ENCODE peak calls at places on chromosome 14, in four cellular contexts. One of them, this sample, is unnamed. For H3K9me3 and H3K4me1, the result is how much of the 10 kb centered on the place peaks cover.

GRCh38 chr14:20730921-20731320 is 14.8 kb upstream of the EDDM3A start:
- DNase-seq in left ventricle myocardium inferior: no peak
- DNase-seq in MM.1S: no peak
- DNase-seq in CD8-positive, alpha-beta memory T cell: no peak
- DNase-seq in this sample: no peak

GRCh38 chr14:79161576-79161975 is 991.4 kb downstream of the NRXN3 start:
- DNase-seq in CD8-positive, alpha-beta memory T cell: no peak
- DNase-seq in left ventricle myocardium inferior: no peak
- DNase-seq in MM.1S: no peak
- DNase-seq in this sample: no peak

GRCh38 chr14:70822706-70823185 is 13.4 kb upstream of the MAP3K9 start:
- DNase-seq in MM.1S: peak
- DNase-seq in CD8-positive, alpha-beta memory T cell: no peak
- DNase-seq in left ventricle myocardium inferior: peak
- DNase-seq in this sample: no peak

GRCh38 chr14:99479903-99480855 is 480 bp downstream of the SETD3 start:
- DNase-seq in CD8-positive, alpha-beta memory T cell: peak
- DNase-seq in left ventricle myocardium inferior: peak
- DNase-seq in MM.1S: no peak
- DNase-seq in this sample: peak

GRCh38 chr14:36657409-36658090 is 4.1 kb upstream of the PAX9 start:
- DNase-seq in MM.1S: no peak
- DNase-seq in left ventricle myocardium inferior: no peak
- DNase-seq in CD8-positive, alpha-beta memory T cell: no peak
- DNase-seq in this sample: no peak

GRCh38 chr14:102187044-102187443 is 47.3 kb downstream of the WDR20 start:
- DNase-seq in CD8-positive, alpha-beta memory T cell: no peak
- DNase-seq in left ventricle myocardium inferior: no peak
- DNase-seq in MM.1S: no peak
- DNase-seq in this sample: no peak

GRCh38 chr14:101077511-101078074 is 174.1 kb upstream of the RTL1 start:
- DNase-seq in left ventricle myocardium inferior: no peak
- DNase-seq in CD8-positive, alpha-beta memory T cell: no peak
- DNase-seq in MM.1S: no peak
- DNase-seq in this sample: peak

GRCh38 chr14:86462193-86462592 is 932.2 kb downstream of the FLRT2 start:
- DNase-seq in MM.1S: peak
- DNase-seq in CD8-positive, alpha-beta memory T cell: no peak
- DNase-seq in left ventricle myocardium inferior: no peak
- DNase-seq in this sample: no peak

GRCh38 chr14:49621114-49621881 is 699 bp downstream of the MGAT2 start:
- DNase-seq in left ventricle myocardium inferior: peak
- DNase-seq in CD8-positive, alpha-beta memory T cell: peak
- DNase-seq in MM.1S: peak
- DNase-seq in this sample: peak

GRCh38 chr14:71497645-71498086 is 434.6 kb upstream of the RGS6 start:
- DNase-seq in CD8-positive, alpha-beta memory T cell: no peak
- DNase-seq in left ventricle myocardium inferior: no peak
- DNase-seq in MM.1S: peak
- DNase-seq in this sample: no peak

GRCh38 chr14:28294834-28295440 is 471.6 kb upstream of the FOXG1 start:
- DNase-seq in CD8-positive, alpha-beta memory T cell: no peak
- DNase-seq in MM.1S: peak
- DNase-seq in left ventricle myocardium inferior: no peak
- DNase-seq in this sample: no peak

GRCh38 chr14:59461891-59462290 is 3.3 kb downstream of the GPR135 start:
- DNase-seq in CD8-positive, alpha-beta memory T cell: no peak
- DNase-seq in left ventricle myocardium inferior: no peak
- DNase-seq in MM.1S: no peak
- DNase-seq in this sample: no peak

GRCh38 chr14:21093769-21094681 is 4.4 kb downstream of the ZNF219 start:
- DNase-seq in left ventricle myocardium inferior: no peak
- DNase-seq in CD8-positive, alpha-beta memory T cell: no peak
- DNase-seq in MM.1S: no peak
- DNase-seq in this sample: no peak

GRCh38 chr14:23160924-23161522 is 22.4 kb downstream of the SLC7A8 start:
- DNase-seq in left ventricle myocardium inferior: no peak
- DNase-seq in CD8-positive, alpha-beta memory T cell: no peak
- DNase-seq in MM.1S: no peak
- DNase-seq in this sample: no peak

GRCh38 chr14:24277606-24278321 is 6.4 kb upstream of the RABGGTA start:
- DNase-seq in CD8-positive, alpha-beta memory T cell: no peak
- DNase-seq in left ventricle myocardium inferior: peak
- DNase-seq in MM.1S: no peak
- DNase-seq in this sample: no peak

GRCh38 chr14:77498120-77498979 is at the start of gene ISM2:
- DNase-seq in MM.1S: peak
- DNase-seq in CD8-positive, alpha-beta memory T cell: peak
- DNase-seq in left ventricle myocardium inferior: peak
- DNase-seq in this sample: no peak

DNA sequence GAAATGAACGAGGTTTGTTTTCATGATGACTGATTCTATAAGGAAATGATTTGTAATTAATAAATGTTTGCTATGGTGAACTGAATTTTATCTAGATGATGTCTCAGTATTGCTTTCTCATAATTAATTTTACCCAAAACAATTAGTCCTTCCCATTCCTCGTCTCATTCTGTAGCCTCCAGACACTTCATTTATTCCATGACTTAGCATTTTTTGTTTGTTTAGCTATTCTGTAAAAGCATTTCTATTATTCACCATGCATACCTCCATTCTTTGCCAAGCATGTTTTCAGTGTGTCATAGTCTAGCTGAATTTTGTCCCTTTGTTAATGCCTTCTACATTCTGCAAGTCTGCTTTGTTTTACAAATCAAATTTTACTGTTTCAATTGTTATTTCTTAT is 137.4 kb upstream of the RPL10L start:
- DNase-seq in CD8-positive, alpha-beta memory T cell: no peak
- DNase-seq in MM.1S: no peak
- DNase-seq in left ventricle myocardium inferior: no peak
- DNase-seq in this sample: no peak
- H3K9me3 ChIP-seq in CD8-positive, alpha-beta memory T cell: under half
- H3K9me3 ChIP-seq in MM.1S: under half
- H3K9me3 ChIP-seq in left ventricle myocardium inferior: under half
- H3K9me3 ChIP-seq in this sample: under half

GRCh38 chr14:75139185-75139584 is 12.3 kb upstream of the NEK9 start:
- DNase-seq in CD8-positive, alpha-beta memory T cell: no peak
- DNase-seq in MM.1S: no peak
- DNase-seq in left ventricle myocardium inferior: no peak
- DNase-seq in this sample: no peak
- H3K4me1 ChIP-seq in CD8-positive, alpha-beta memory T cell: under half
- H3K4me1 ChIP-seq in MM.1S: under half
- H3K4me1 ChIP-seq in left ventricle myocardium inferior: under half
- H3K4me1 ChIP-seq in this sample: under half

DNA sequence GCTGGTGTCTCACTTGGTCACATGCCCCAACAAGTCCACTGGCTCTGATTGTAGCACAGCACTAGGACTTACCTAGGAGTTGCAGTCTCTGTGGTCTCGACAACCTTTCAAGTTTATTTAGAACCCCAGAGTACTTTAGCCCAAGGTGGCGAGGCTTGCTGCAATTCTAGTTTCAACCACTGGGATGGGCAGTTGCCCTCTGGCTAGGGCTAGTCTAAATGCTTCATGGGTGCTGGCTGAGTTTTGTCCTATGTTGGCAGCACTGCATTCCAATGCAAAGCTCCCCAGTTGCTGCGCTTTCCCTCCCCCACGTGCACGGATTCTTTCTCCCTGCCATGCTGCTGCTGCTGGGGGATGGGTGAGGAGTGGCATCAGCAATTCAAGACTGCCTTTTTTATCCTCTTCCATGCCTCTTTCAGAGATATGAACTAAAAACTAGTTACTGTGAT is 207.9 kb downstream of the SYNE2 start:
- DNase-seq in CD8-positive, alpha-beta memory T cell: no peak
- DNase-seq in MM.1S: peak
- DNase-seq in left ventricle myocardium inferior: no peak
- DNase-seq in this sample: no peak
- H3K9me3 ChIP-seq in CD8-positive, alpha-beta memory T cell: under half
- H3K9me3 ChIP-seq in MM.1S: under half
- H3K9me3 ChIP-seq in left ventricle myocardium inferior: under half
- H3K9me3 ChIP-seq in this sample: under half

GRCh38 chr14:55583942-55584468 is 4.0 kb downstream of the KTN1 start:
- DNase-seq in CD8-positive, alpha-beta memory T cell: no peak
- DNase-seq in MM.1S: no peak
- DNase-seq in left ventricle myocardium inferior: no peak
- DNase-seq in this sample: no peak
- H3K4me1 ChIP-seq in CD8-positive, alpha-beta memory T cell: half or more
- H3K4me1 ChIP-seq in MM.1S: under half
- H3K4me1 ChIP-seq in left ventricle myocardium inferior: half or more
- H3K4me1 ChIP-seq in this sample: half or more

GRCh38 chr14:42909659-42910058 is 1303.0 kb downstream of the LRFN5 start:
- DNase-seq in CD8-positive, alpha-beta memory T cell: no peak
- DNase-seq in left ventricle myocardium inferior: no peak
- DNase-seq in MM.1S: no peak
- DNase-seq in this sample: no peak
- H3K9me3 ChIP-seq in CD8-positive, alpha-beta memory T cell: under half
- H3K9me3 ChIP-seq in left ventricle myocardium inferior: under half
- H3K9me3 ChIP-seq in MM.1S: under half
- H3K9me3 ChIP-seq in this sample: under half

DNA sequence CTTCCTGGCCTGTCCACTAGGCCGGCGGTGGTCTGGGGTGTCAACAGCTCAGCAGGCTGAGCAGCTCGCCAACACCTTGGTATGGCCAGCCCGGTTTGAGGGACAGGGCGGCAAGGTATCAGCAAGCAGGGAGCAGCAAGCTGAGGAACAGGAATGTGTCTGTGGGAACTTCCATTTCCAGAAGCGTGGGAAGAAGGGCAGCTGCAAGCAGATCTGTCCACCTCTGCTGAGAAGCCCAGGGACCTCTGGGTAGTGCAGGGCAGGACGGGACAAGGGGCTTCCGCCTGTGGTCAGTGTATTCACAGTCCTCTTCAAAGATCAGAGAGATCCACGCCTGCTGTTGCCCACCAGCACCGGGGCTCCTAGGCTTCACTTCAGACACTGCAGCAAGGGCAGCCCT is 36.0 kb downstream of the ACTN1 start:
- DNase-seq in left ventricle myocardium inferior: no peak
- DNase-seq in CD8-positive, alpha-beta memory T cell: no peak
- DNase-seq in MM.1S: no peak
- DNase-seq in this sample: no peak
- H3K4me1 ChIP-seq in left ventricle myocardium inferior: half or more
- H3K4me1 ChIP-seq in CD8-positive, alpha-beta memory T cell: half or more
- H3K4me1 ChIP-seq in MM.1S: under half
- H3K4me1 ChIP-seq in this sample: half or more

GRCh38 chr14:105836730-105837129 is 310.3 kb downstream of the TMEM121 start:
- DNase-seq in left ventricle myocardium inferior: no peak
- DNase-seq in CD8-positive, alpha-beta memory T cell: no peak
- DNase-seq in MM.1S: no peak
- DNase-seq in this sample: no peak
- H3K9me3 ChIP-seq in left ventricle myocardium inferior: under half
- H3K9me3 ChIP-seq in CD8-positive, alpha-beta memory T cell: under half
- H3K9me3 ChIP-seq in MM.1S: under half
- H3K9me3 ChIP-seq in this sample: under half

DNA sequence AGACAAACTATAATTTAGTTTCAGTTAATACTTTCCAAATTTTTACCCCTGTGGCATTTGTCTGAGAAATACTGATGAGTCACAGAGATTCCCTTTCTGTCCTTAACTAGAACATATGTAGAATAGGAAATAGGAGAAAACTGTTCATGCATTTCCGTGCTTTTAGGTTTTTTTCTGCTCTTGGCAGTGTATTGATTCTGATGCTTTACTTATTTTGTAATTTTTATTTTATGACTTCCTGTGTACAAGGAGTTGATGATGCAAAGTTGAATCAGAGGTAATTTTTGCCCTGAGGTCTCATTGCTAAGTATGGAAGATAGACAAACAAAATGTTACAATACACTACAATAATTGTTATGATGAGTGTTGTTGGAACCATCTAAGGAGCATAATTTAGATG is 23.1 kb downstream of the MNAT1 start:
- DNase-seq in left ventricle myocardium inferior: no peak
- DNase-seq in MM.1S: no peak
- DNase-seq in CD8-positive, alpha-beta memory T cell: no peak
- DNase-seq in this sample: no peak
- H3K4me1 ChIP-seq in left ventricle myocardium inferior: under half
- H3K4me1 ChIP-seq in MM.1S: under half
- H3K4me1 ChIP-seq in CD8-positive, alpha-beta memory T cell: under half
- H3K4me1 ChIP-seq in this sample: under half

DNA sequence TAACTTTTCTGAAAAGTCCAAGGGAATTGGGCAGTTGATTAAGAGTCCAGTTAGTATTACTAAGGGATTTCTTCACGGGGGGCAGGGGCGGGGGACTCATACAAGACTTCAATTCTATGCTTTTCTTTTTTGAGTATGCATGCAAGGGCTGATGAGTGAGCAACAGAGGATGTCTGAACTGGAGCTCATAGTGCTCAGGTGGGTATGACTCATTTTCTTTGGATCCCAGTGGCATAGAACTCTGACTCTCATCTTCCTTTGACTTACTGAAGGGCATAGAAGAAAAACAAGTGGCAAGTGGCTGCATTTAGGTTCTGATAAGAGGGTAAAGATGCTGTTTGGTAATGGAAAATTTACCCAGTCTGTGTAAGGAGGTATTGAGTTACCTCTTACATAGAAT is 749.2 kb downstream of the NOVA1 start:
- DNase-seq in CD8-positive, alpha-beta memory T cell: no peak
- DNase-seq in left ventricle myocardium inferior: no peak
- DNase-seq in MM.1S: no peak
- DNase-seq in this sample: no peak
- H3K9me3 ChIP-seq in CD8-positive, alpha-beta memory T cell: under half
- H3K9me3 ChIP-seq in left ventricle myocardium inferior: under half
- H3K9me3 ChIP-seq in MM.1S: under half
- H3K9me3 ChIP-seq in this sample: under half

GRCh38 chr14:69701269-69701668 is 65.7 kb upstream of the SRSF5 start:
- DNase-seq in CD8-positive, alpha-beta memory T cell: no peak
- DNase-seq in left ventricle myocardium inferior: no peak
- DNase-seq in MM.1S: no peak
- DNase-seq in this sample: no peak

GRCh38 chr14:69700609-69701008 is 66.3 kb upstream of the SRSF5 start:
- DNase-seq in MM.1S: no peak
- DNase-seq in left ventricle myocardium inferior: no peak
- DNase-seq in CD8-positive, alpha-beta memory T cell: no peak
- DNase-seq in this sample: no peak

GRCh38 chr14:69701857-69702256 is 65.1 kb upstream of the SRSF5 start:
- DNase-seq in CD8-positive, alpha-beta memory T cell: no peak
- DNase-seq in left ventricle myocardium inferior: no peak
- DNase-seq in MM.1S: peak
- DNase-seq in this sample: no peak

GRCh38 chr14:69698572-69698971 is 68.4 kb upstream of the SRSF5 start:
- DNase-seq in MM.1S: no peak
- DNase-seq in CD8-positive, alpha-beta memory T cell: no peak
- DNase-seq in left ventricle myocardium inferior: no peak
- DNase-seq in this sample: no peak

DNA sequence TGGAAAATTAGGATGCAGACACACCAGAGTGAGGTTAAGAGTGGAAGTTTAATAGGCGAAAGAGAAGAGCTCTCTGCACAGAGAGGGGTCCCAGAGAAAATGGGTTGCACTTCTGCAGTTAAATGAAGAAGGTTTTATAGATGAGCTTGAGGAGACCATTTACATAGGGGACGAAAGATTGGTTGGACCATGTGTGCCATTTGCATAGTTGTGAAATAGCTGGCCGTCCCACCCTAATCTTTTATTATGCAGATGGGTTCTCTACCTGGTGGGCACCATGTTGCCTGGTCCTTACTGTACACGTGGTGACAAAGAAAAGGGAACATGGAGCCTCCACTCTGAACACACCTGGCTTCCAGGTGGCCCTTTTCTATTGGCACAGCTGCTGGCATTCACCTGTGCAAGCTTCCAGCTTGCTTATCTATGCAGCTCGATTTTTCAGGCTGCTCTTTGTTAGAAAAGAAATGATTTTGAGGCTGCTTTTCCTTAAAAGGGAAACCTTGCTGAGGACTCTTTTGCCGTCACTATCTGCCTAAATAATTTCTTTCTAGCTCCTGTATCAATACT is 67.1 kb upstream of the SRSF5 start:
- DNase-seq in left ventricle myocardium inferior: no peak
- DNase-seq in CD8-positive, alpha-beta memory T cell: no peak
- DNase-seq in MM.1S: no peak
- DNase-seq in this sample: no peak
- H3K4me1 ChIP-seq in left ventricle myocardium inferior: half or more
- H3K4me1 ChIP-seq in CD8-positive, alpha-beta memory T cell: under half
- H3K4me1 ChIP-seq in MM.1S: under half
- H3K4me1 ChIP-seq in this sample: under half

This sample was measured in tibial artery.